ENCODE peak calls at places on chromosome 1, in seven cellular contexts. R is psoas muscle, P is HFFc6, O is IMR-90, W is head of caudate nucleus, Y is AG08395, I is tibial artery. F is an unnamed sample.

GRCh38 chr1:211511030-211511429 is 19.1 kb upstream of the RD3 start:
- DNase-seq in O (no peak), Y (no peak), P (no peak), R (no peak), I (no peak), W (no peak), F (no peak)

GRCh38 chr1:50228871-50229384 is 120.2 kb downstream of the ELAVL4 start:
- DNase-seq in P (no peak), O (no peak), W (no peak), R (no peak), Y (no peak), I (no peak), F (no peak)

GRCh38 chr1:202586018-202586821 is 124.0 kb downstream of the SYT2 start:
- DNase-seq in R (no peak), O (peak; percentile 38), P (peak; percentile 23), W (peak; percentile 37), Y (no peak), I (peak; percentile 75), F (no peak)

GRCh38 chr1:185318431-185319151 is 1.5 kb upstream of the IVNS1ABP start:
- DNase-seq in Y (no peak), O (no peak), R (no peak), W (peak; percentile 37), I (no peak), P (no peak), F (no peak)

GRCh38 chr1:30613188-30613587 is 110.2 kb downstream of the MATN1 start:
- DNase-seq in P (no peak), I (peak; percentile 3), W (no peak), R (no peak), O (no peak), Y (peak; percentile 20), F (no peak)

GRCh38 chr1:2783069-2783434 is 18.4 kb downstream of the TTC34 start:
- DNase-seq in R (no peak), I (no peak), P (no peak), W (no peak), O (no peak), Y (no peak), F (peak; percentile 68)

GRCh38 chr1:23530089-23530749 is 814 bp downstream of the E2F2 start:
- DNase-seq in Y (no peak), R (no peak), O (no peak), I (no peak), W (no peak), P (no peak), F (no peak)

GRCh38 chr1:180360333-180361075 is 130.4 kb downstream of the LHX4 start:
- DNase-seq in O (peak; percentile 72), W (no peak), P (peak; percentile 69), Y (peak; percentile 30), R (no peak), I (no peak), F (no peak)

GRCh38 chr1:54253480-54253879 is 53.5 kb downstream of the MRPL37 start:
- DNase-seq in I (peak; percentile 79), W (no peak), O (peak; percentile 94), P (peak; percentile 90), R (peak; percentile 73), Y (peak; percentile 98), F (no peak)

GRCh38 chr1:180243517-180244221 is 13.6 kb downstream of the LHX4 start:
- DNase-seq in Y (no peak), I (peak; percentile 15), O (no peak), P (no peak), R (no peak), W (no peak), F (no peak)

GRCh38 chr1:225774276-225775147 is 3.1 kb upstream of the SRP9 start:
- DNase-seq in P (no peak), R (no peak), O (no peak), W (no peak), Y (peak; percentile 25), I (no peak), F (no peak)

GRCh38 chr1:192604979-192605620 is 29.5 kb downstream of the RGS1 start:
- DNase-seq in W (no peak), O (no peak), I (no peak), R (no peak), Y (no peak), P (peak; percentile 58), F (no peak)

F was measured in posterior vena cava.